ENCODE peak calls at places on chromosome 6, in ten cellular contexts. S, J, I, A, O, L, T, H, D and K are unnamed samples.

GRCh38 chr6:148653138-148653776 is 93.6 kb upstream of the UST start:
- DNase-seq in I (no peak), A (no peak), D (no peak), H (no peak), O (no peak), S (no peak), L (no peak), J (no peak), T (no peak), K (no peak)

GRCh38 chr6:125588268-125588667 is 161.2 kb upstream of the HEY2 start:
- DNase-seq in D (no peak), L (no peak), T (no peak), S (no peak), A (no peak), J (no peak), I (no peak), H (no peak), O (peak), K (no peak)

GRCh38 chr6:159109391-159109790 is 59.8 kb upstream of the FNDC1 start:
- DNase-seq in H (no peak), I (no peak), T (no peak), D (no peak), A (no peak), O (no peak), S (no peak), J (no peak), L (no peak), K (no peak)

GRCh38 chr6:138528137-138528536 is 28.8 kb upstream of the NHSL1 start:
- DNase-seq in J (no peak), L (no peak), T (no peak), H (no peak), A (no peak), O (no peak), S (no peak), I (no peak), D (no peak), K (no peak)

GRCh38 chr6:108157972-108158441 is 7.8 kb upstream of the NR2E1 start:
- DNase-seq in S (no peak), H (no peak), O (no peak), A (no peak), L (no peak), J (no peak), D (peak), T (no peak), I (no peak), K (no peak)

GRCh38 chr6:164812706-164813105 is 496.7 kb downstream of the C6orf118 start:
- DNase-seq in S (no peak), I (no peak), J (no peak), T (no peak), H (no peak), A (no peak), L (no peak), O (no peak), D (no peak), K (no peak)

GRCh38 chr6:53524455-53524815 is 20.5 kb downstream of the GCLC start:
- DNase-seq in D (no peak), H (no peak), I (peak), O (peak), J (no peak), L (no peak), T (no peak), S (no peak), A (peak), K (no peak)

GRCh38 chr6:168385858-168386735 is 54.9 kb upstream of the SMOC2 start:
- DNase-seq in S (no peak), O (no peak), J (no peak), I (no peak), A (no peak), T (no peak), D (no peak), H (no peak), L (peak), K (no peak)

GRCh38 chr6:1240766-1241165 is 71.1 kb upstream of the FOXQ1 start:
- DNase-seq in A (peak), H (no peak), J (no peak), O (peak), S (no peak), L (no peak), D (no peak), T (no peak), I (peak), K (no peak)

GRCh38 chr6:111724505-111724904 is 118.8 kb upstream of the TRAF3IP2 start:
- DNase-seq in I (no peak), L (no peak), A (no peak), J (no peak), D (no peak), O (no peak), S (no peak), H (no peak), T (no peak), K (no peak)

GRCh38 chr6:167058261-167058660 is 59.1 kb downstream of the CEP43 start:
- DNase-seq in A (no peak), J (no peak), I (peak), D (no peak), O (peak), H (no peak), S (no peak), T (no peak), L (no peak), K (no peak)

GRCh38 chr6:140500864-140501263 is 1126.4 kb upstream of the CITED2 start:
- DNase-seq in D (no peak), I (no peak), L (no peak), S (no peak), T (no peak), A (no peak), O (no peak), H (no peak), J (no peak), K (no peak)

GRCh38 chr6:35804996-35805736 is at the start of gene LHFPL5:
- DNase-seq in H (peak), S (peak), A (no peak), D (peak), T (no peak), I (peak), L (peak), O (peak), J (peak), K (peak)

GRCh38 chr6:122423734-122424133 is 24.3 kb downstream of the HSF2 start:
- DNase-seq in D (no peak), S (no peak), J (no peak), L (no peak), O (no peak), A (no peak), H (no peak), T (no peak), I (no peak), K (no peak)

GRCh38 chr6:42104095-42104806 is 38.2 kb downstream of the C6orf132 start:
- DNase-seq in S (peak), O (peak), J (peak), L (no peak), H (peak), T (no peak), D (peak), I (peak), A (no peak), K (peak)
- H3K4me3 ChIP-seq in S (peak), O (no peak), J (peak), L (no peak), H (peak), T (peak), D (peak), I (peak), A (peak), K (peak)

DNA sequence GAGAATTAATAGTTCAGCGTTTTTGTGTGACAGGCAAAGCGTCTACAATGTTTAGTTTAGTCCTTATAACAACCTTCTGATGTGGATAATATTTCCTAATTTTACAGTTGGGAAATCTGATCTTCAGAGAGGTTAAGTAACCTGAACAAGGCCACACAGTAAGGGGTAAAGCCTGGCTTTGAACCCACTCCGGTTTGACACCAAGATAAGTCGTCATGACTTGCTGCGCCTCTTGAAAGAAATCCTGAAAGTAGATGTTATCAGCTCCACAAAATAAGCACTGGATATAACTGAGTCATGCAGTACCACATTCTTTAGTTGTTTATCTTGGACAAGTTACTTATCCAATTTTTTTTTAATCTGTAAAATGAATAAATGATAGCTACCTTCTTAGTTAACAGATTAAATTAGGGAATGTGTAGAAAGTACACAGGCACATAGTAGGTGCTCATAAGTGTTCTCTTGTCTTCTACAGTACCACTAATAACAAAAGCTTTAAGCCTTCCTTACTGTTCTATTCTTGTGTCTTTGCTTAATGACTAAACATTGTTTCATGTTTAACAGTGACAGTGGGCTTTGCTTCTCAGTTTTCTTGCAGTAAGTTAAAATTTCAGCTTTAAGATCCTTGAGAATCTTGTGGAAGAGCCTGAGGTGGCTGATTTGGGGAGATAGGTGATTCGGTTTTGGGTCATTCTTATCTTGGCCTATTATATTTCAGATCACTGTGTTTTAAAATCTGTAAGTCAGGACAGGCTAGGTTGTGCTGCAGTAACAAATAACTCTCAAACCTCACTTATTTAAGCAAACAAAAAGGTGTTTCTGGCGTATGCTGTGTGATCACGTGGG is 2.1 kb downstream of the HIVEP1 start:
- DNase-seq in I (peak), A (no peak), L (no peak), D (no peak), S (no peak), H (no peak), O (peak), J (no peak), T (no peak), K (no peak)
- H3K4me3 ChIP-seq in I (no peak), A (no peak), L (no peak), D (no peak), S (no peak), H (no peak), O (no peak), J (no peak), T (peak), K (no peak)

GRCh38 chr6:154950979-154951378 is 44.1 kb upstream of the TIAM2 start:
- DNase-seq in H (no peak), A (no peak), I (no peak), O (no peak), T (no peak), L (no peak), J (no peak), S (no peak), D (no peak), K (no peak)

GRCh38 chr6:154942770-154943169 is 52.3 kb upstream of the TIAM2 start:
- DNase-seq in I (no peak), H (no peak), D (no peak), T (no peak), S (no peak), L (no peak), J (no peak), A (no peak), O (no peak), K (no peak)

DNA sequence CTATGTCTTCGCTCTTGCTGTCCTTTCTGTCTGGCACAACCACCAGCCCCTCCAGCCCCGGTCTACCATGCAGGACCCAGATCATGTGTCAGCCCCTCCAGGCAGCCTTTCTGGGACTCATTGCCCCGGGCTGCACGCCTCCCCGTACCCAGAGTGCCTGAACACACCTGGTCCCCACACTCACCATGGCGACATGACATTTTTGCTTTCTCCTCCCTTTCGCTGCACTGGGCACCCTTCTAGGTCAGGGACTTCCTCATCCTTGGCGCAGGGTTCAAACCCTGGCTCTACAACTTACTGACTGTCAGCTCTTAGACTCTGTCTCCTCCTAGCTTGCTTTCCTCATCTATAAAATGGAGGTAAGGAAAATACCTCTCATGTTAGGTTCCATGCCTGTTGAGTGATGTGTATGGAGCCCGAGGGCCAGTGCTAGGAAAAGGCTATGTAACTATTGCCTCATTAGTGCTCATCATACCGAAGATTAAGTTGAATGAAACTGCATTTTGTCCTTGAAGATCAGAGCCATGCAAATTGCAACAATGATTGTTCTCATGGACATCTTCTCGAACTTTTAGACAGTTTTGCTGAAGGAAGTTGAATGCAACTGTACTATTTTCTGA is 49.7 kb upstream of the TIAM2 start:
- DNase-seq in T (no peak), L (no peak), H (no peak), S (no peak), D (no peak), A (no peak), I (no peak), J (no peak), O (no peak), K (no peak)
- H3K4me3 ChIP-seq in T (no peak), L (no peak), H (no peak), S (no peak), D (no peak), A (no peak), I (no peak), J (no peak), O (no peak), K (no peak)

DNA sequence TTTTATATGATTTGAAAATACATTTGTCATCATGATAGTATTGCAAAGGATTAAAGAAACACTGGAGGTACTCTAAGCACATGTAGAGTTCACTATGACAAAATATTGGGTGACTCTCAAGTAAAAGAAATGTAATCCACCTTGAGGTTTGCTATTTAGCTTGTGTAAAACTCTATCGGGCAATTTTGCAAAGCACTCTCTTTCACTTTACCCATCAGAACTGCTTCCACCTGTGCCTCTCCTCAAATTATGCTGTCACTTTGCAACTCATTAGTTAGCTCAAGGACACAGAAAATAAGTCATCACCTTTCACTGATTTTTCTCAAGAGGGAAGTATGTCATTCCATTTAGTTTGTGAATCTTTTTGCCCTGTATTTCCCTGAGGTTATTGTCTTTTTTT is 14.0 kb downstream of the TRDN start:
- DNase-seq in S (no peak), D (no peak), H (no peak), J (no peak), T (no peak), I (no peak), A (no peak), O (no peak), L (no peak), K (no peak)
- H3K4me3 ChIP-seq in S (no peak), D (no peak), H (no peak), J (peak), T (no peak), I (no peak), A (no peak), O (no peak), L (no peak), K (no peak)

GRCh38 chr6:28747083-28747630 is 176.6 kb downstream of the TRIM27 start:
- DNase-seq in S (no peak), O (no peak), L (no peak), D (no peak), J (no peak), T (no peak), H (no peak), A (no peak), I (no peak), K (no peak)

GRCh38 chr6:28738396-28738765 is 185.4 kb downstream of the TRIM27 start:
- DNase-seq in I (no peak), A (no peak), H (no peak), D (no peak), T (no peak), L (no peak), S (no peak), J (no peak), O (no peak), K (no peak)

GRCh38 chr6:28743271-28743789 is 180.5 kb downstream of the TRIM27 start:
- DNase-seq in J (no peak), D (no peak), A (no peak), S (no peak), H (no peak), L (no peak), I (no peak), O (no peak), T (no peak), K (no peak)

GRCh38 chr6:28741363-28741762 is 182.4 kb downstream of the TRIM27 start:
- DNase-seq in I (no peak), S (no peak), A (no peak), L (no peak), O (no peak), J (no peak), H (no peak), D (no peak), T (no peak), K (no peak)

GRCh38 chr6:28742668-28743270 is 181.0 kb downstream of the TRIM27 start:
- DNase-seq in T (peak), D (peak), O (peak), H (no peak), I (peak), S (no peak), J (no peak), A (no peak), L (no peak), K (no peak)
- H3K4me3 ChIP-seq in T (peak), D (peak), O (no peak), H (no peak), I (no peak), S (no peak), J (no peak), A (no peak), L (no peak), K (no peak)

DNA sequence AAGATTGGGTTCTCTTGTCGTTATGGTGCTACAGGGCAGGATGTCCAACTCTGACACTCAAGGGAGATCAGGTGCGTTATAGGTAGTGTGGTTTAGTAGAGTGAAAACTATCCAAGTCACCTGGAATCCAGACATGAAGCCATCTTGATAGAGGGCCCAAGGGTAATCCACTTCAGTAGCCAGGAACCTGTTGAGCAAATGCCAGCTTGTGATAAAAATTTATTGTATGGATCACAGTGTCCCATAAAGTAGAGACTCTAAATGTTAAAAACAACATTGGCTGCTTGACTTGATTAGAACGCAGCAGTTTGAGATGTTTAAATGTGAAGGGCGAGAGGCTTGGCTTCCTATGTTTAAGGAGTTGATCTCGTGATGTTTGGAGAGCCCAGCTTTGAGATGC is 105.7 kb upstream of the GMDS start:
- DNase-seq in D (no peak), A (no peak), L (no peak), O (no peak), I (no peak), S (no peak), J (no peak), H (no peak), T (no peak), K (no peak)
- H3K4me3 ChIP-seq in D (no peak), A (no peak), L (no peak), O (no peak), I (no peak), S (no peak), J (no peak), H (no peak), T (no peak), K (no peak)

GRCh38 chr6:136282906-136283305 is 6.7 kb downstream of the BCLAF1 start:
- DNase-seq in S (no peak), A (no peak), I (no peak), T (no peak), O (no peak), L (no peak), J (no peak), D (no peak), H (no peak), K (no peak)

GRCh38 chr6:136288566-136289326 is 900 bp downstream of the BCLAF1 start:
- DNase-seq in S (peak), A (peak), I (peak), D (peak), O (peak), H (peak), T (no peak), J (peak), L (peak), K (peak)

GRCh38 chr6:136289327-136289578 is 393 bp downstream of the BCLAF1 start:
- DNase-seq in O (peak), D (peak), I (peak), H (peak), T (no peak), L (peak), A (no peak), S (peak), J (peak), K (peak)

GRCh38 chr6:136280032-136280609 is 9.5 kb downstream of the BCLAF1 start:
- DNase-seq in I (no peak), L (no peak), T (no peak), D (no peak), O (no peak), H (no peak), J (no peak), S (no peak), A (no peak), K (no peak)

GRCh38 chr6:136284909-136285308 is 4.7 kb downstream of the BCLAF1 start:
- DNase-seq in I (peak), A (peak), J (no peak), T (no peak), S (no peak), H (no peak), L (no peak), D (no peak), O (peak), K (no peak)
- H3K4me3 ChIP-seq in I (no peak), A (peak), J (peak), T (peak), S (no peak), H (no peak), L (no peak), D (no peak), O (no peak), K (no peak)

GRCh38 chr6:132504757-132505156 is 8.2 kb downstream of the STX7 start:
- DNase-seq in O (no peak), H (no peak), D (no peak), I (peak), L (no peak), S (no peak), A (no peak), T (no peak), J (no peak), K (no peak)
- H3K4me3 ChIP-seq in O (no peak), H (no peak), D (no peak), I (no peak), L (no peak), S (no peak), A (no peak), T (no peak), J (no peak), K (no peak)

DNA sequence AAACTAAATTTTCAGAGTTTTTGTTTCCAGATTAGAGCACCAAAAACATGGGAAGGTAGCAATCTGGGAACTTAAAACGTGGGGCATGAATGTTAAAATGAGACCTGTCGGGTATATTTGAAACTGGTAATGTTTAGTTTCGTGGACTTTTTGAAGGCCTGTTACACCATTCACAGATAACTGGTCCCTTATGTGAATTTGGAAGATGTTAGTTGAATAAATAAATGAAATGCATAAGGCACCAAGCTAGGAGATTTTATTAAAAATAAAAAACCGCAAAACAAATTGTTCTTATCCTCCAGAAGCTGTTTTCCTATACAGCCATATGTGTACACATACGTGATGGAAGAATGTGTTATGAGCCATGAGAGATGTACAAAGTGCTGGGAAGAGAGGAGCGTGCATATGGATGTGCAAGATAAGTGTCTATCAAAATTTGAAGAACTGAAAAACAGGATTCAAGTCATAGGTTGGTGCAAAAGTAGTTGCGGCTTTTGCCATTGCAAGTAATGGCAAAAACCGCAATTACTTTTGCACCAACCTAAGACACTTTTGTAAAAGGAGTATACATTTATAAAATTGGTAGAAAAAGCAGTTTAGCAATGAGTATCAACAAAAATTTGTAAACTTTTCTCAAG is 700 bp upstream of the MCUR1 start:
- DNase-seq in O (peak), A (no peak), J (no peak), S (no peak), I (peak), D (no peak), T (no peak), H (no peak), L (no peak), K (no peak)
- H3K4me3 ChIP-seq in O (peak), A (peak), J (peak), S (peak), I (peak), D (peak), T (peak), H (peak), L (peak), K (peak)